ENCODE peak calls at places on chromosomes 2 and 18, in six cellular contexts. I is A549, Z is K562, V is GM12878, G is endothelial cell of umbilical vein, J is HepG2. H is an unnamed sample.

GRCh38 chr2:220503446-220503845 is 876.0 kb downstream of the SLC4A3 start:
- DNase-seq in G (no peak), V (no peak), Z (no peak), I (no peak), J (no peak), H (no peak)

GRCh38 chr2:18719978-18720775 is 130.8 kb upstream of the NT5C1B start:
- DNase-seq in Z (no peak), G (peak), V (no peak), I (peak), J (no peak), H (no peak)

GRCh38 chr2:75432761-75433361 is 127.9 kb downstream of the EVA1A start:
- DNase-seq in G (no peak), J (no peak), I (no peak), Z (no peak), V (peak), H (no peak)

GRCh38 chr2:140567734-140568133 is 1563.1 kb downstream of the LRP1B start:
- DNase-seq in J (no peak), V (no peak), G (no peak), I (no peak), Z (no peak), H (no peak)

GRCh38 chr2:197152451-197153228 is 157.9 kb downstream of the ANKRD44 start:
- DNase-seq in Z (no peak), G (no peak), J (no peak), V (peak), I (no peak), H (peak)

GRCh38 chr2:37768491-37768925 is 97.1 kb upstream of the CDC42EP3 start:
- DNase-seq in V (no peak), I (peak), G (no peak), J (peak), Z (no peak), H (peak)

GRCh38 chr2:9037176-9037575 is 33.7 kb upstream of the MBOAT2 start:
- DNase-seq in I (no peak), V (no peak), G (no peak), Z (no peak), J (no peak), H (no peak)

GRCh38 chr2:128535928-128536327 is 217.3 kb upstream of the HS6ST1 start:
- DNase-seq in G (peak), I (no peak), V (no peak), Z (no peak), J (peak), H (peak)

GRCh38 chr2:222861411-222862067 is 703 bp downstream of the ACSL3 start:
- DNase-seq in V (no peak), I (no peak), Z (peak), G (peak), J (no peak), H (peak)

GRCh38 chr2:152051373-152051893 is 47.4 kb downstream of the CACNB4 start:
- DNase-seq in Z (no peak), G (no peak), V (no peak), I (no peak), J (no peak), H (peak)

GRCh38 chr2:207235621-207236020 is 69.9 kb upstream of the KLF7 start:
- DNase-seq in V (no peak), G (no peak), J (no peak), I (no peak), Z (no peak), H (peak)

GRCh38 chr2:215737496-215737895 is 275.9 kb downstream of the MREG start:
- DNase-seq in I (no peak), G (no peak), J (no peak), V (no peak), Z (no peak), H (no peak)

GRCh38 chr18:48785686-48786470 is 164.9 kb downstream of the SMAD7 start:
- DNase-seq in V (no peak), I (no peak), J (no peak), Z (no peak), G (no peak), H (no peak)

GRCh38 chr18:48786621-48787522 is 163.9 kb downstream of the SMAD7 start:
- DNase-seq in G (no peak), Z (no peak), V (no peak), J (no peak), I (no peak), H (no peak)

GRCh38 chr18:48784654-48785053 is 166.1 kb downstream of the SMAD7 start:
- DNase-seq in Z (no peak), G (no peak), J (no peak), V (peak), I (no peak), H (no peak)

GRCh38 chr18:48783616-48784520 is 166.9 kb downstream of the SMAD7 start:
- DNase-seq in V (no peak), J (no peak), Z (no peak), G (no peak), I (no peak), H (no peak)

DNA sequence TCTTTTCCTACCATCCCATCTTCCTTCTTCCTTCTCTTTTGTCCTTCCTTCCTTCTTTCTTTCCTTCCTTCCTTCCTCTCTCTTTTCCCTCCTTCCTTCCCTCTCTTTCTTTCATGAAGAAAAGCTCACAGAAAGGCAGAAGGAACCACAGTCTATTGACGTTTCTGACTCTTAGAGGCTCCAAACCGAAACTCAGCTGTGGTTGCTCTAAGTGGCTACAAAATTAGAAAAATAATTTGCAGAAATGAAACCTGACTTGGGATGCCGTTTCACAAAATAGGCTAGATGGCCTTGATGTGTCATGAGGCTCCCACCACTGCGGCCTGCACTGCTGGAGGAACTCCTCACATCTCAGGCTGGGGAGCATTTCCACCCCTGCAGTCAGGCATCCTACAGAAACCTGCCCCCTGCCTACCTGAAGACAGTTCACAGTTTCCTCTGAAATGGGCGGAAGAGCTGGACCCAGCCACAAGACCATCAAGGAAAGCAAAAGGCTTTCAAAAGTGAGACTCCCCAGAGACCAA is 165.6 kb downstream of the SMAD7 start:
- DNase-seq in J (no peak), G (no peak), Z (no peak), I (no peak), V (peak), H (peak)
- TF ChIP-seq MYC in J (no peak), G (no peak), Z (no peak), I (no peak), V (no peak), H (no peak)

GRCh38 chr2:262117-262516 is 1.7 kb downstream of the SH3YL1 start:
- DNase-seq in I (no peak), J (peak), Z (no peak), V (no peak), G (no peak), H (no peak)

GRCh38 chr2:263022-263738 is 652 bp downstream of the SH3YL1 start:
- DNase-seq in J (no peak), G (no peak), V (no peak), I (no peak), Z (no peak), H (no peak)

GRCh38 chr2:268323-268722 is 3.6 kb downstream of the ACP1 start:
- DNase-seq in I (no peak), Z (peak), J (no peak), V (no peak), G (no peak), H (no peak)

GRCh38 chr2:263774-264492 is at the start of gene SH3YL1:
- DNase-seq in G (peak), V (no peak), I (no peak), J (no peak), Z (no peak), H (peak)

DNA sequence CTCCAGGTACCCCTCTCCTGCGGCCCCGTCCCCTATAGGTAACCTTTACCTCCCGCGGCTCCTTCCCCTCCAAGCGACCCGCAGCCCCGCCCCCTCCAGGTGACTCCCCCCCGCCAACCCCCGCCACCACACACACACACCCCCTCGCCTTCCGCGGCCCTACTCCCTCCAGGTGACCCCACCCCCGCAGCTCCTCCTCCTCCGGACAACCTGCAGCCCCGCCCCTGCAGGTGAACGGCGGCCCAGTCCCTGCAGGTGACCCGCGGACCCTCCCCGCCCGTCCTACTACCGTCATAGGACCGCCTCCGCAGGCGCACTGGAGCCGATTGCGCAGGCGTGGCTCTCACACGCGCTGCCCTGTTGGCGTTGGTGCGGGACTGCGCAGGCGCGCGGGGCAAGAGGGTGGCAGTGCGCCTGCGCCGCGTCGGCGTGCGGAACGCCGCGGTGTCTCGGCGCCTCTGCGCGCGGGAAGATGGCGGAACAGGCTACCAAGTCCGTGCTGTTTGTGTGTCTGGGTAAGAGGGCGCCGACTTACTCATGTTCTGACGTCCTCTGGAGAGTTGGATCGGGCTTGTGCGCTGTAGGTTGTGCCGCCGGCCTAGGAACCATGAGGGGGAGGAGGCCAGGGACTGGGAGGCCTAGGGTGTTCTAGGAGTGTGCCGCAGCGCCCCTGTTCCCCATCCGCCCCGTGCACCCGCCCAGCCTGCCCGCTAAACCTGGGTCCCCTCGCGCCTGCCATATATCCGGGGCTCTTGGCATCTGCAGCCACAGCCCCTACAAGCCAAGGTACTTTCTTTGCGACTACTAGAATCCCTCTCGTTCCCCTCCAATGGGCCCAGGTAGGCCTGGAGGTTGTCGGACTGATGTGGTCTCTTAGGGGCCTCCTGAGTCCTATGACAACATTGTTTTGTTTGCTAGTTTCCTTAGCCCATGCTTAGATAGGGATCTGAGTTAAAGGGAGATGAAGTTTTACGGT is at the start of gene ACP1:
- DNase-seq in V (peak), G (peak), Z (peak), I (peak), J (peak), H (peak)
- H3K4me3 ChIP-seq in V (peak), G (peak), Z (peak), I (peak), J (peak), H (peak)

GRCh38 chr18:22221350-22221749 is 52.0 kb downstream of the GATA6 start:
- DNase-seq in Z (no peak), I (no peak), J (no peak), V (no peak), G (no peak), H (peak)
- TF ChIP-seq POLR2A in Z (no peak), I (no peak), J (no peak), V (no peak), G (no peak), H (no peak)

GRCh38 chr2:226172939-226173338 is 626.7 kb downstream of the IRS1 start:
- DNase-seq in Z (no peak), J (no peak), I (no peak), G (no peak), V (no peak), H (no peak)
- TF ChIP-seq MYC in Z (no peak), J (no peak), I (no peak), G (no peak), V (no peak), H (no peak)

DNA sequence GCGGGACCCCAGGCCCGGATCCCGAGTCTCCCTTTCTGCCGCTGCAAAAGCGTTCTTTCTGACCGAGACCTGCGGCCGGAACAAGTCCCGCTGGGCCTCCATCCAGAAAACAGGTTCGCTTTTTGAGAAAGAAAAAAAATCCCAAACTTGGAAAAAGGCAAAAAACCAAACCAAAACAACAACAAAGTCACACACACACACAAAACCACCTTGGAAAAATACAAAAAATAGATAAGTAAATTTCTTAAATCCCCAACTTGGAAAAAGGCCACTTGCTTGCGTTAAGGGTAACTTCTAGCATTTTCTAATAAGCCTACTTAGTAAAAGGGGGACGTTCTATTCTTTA is 250 bp upstream of the CHST10 start:
- DNase-seq in Z (no peak), I (no peak), G (no peak), J (no peak), V (no peak), H (no peak)
- H3K4me3 ChIP-seq in Z (peak), I (peak), G (peak), J (peak), V (peak), H (peak)

DNA sequence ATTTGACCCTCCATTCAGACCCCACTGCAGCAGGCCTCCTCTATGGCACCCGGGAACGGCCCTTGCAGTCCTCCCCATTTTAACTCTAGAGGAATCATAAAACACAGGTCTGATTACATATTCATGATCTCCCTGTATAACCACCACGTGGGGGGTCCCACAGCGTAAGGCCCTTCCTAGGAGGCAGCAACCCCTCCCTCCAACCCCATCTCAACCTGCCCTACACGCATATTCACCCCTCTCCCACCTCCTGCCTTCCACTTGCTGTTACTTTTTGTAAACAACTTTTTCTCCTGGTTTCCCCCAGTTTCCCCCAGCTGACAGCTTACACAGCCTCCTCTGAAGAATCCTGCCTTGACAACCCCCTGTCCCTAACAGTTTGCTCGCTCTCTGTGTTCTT is 85.1 kb upstream of the FOXI3 start:
- DNase-seq in I (no peak), Z (no peak), G (no peak), J (no peak), V (no peak), H (no peak)
- TF ChIP-seq POLR2A in I (no peak), Z (no peak), G (no peak), J (no peak), V (no peak), H (no peak)

GRCh38 chr2:3282056-3282998 is 95.3 kb downstream of the EIPR1 start:
- DNase-seq in V (no peak), G (no peak), J (no peak), Z (no peak), I (no peak), H (no peak)
- TF ChIP-seq MYC in V (no peak), G (no peak), J (no peak), Z (no peak), I (no peak), H (no peak)

DNA sequence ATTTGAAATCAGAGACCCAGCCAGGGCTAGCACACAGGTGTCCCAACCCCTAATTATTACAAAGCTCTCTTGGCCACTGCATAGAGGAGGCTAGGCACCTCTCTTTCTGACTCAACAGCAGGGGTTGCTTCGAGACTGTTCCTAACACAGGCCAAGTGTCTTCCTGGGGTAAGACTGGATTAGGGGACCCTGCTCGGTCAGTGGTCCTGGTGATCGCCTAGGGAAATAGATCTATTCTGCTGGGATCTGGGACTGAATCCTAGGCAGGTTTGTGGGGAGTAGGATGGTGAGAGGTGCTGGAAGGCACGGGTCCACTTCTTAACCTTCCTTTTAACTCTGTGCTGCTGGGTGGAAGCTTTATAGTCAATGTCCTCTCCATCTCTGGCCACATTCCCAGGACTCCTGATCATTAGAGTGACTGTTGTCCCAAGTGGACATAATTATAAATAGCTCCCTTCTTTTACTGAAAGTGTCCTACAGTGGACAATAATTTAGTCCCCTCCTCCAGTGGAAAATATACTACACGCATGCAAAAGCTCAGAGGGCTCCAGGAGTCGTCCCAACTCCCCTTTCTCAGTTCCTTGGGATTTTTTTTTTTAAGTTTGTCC is 1.4 kb upstream of the TRIB2 start:
- DNase-seq in J (no peak), V (no peak), Z (no peak), I (no peak), G (no peak), H (no peak)
- H3K4me3 ChIP-seq in J (no peak), V (no peak), Z (peak), I (no peak), G (no peak), H (peak)

H was measured in NB4.